ENCODE peak calls at places on chromosomes 5 and 9, in seven cellular contexts. J, A, Q, D, S, W and K are unnamed samples.
A peak's percentile ranks its signal among the peaks of the same experiment; 100 is the strongest.

GRCh38 chr9:126857261-126857960 is 3.0 kb upstream of the ZBTB34 start:
- DNase-seq in S (peak; percentile 14), Q (no peak), W (no peak), A (no peak), D (no peak), J (no peak), K (peak; percentile 42)

GRCh38 chr9:121884057-121884512 is 209.0 kb downstream of the TTLL11 start:
- DNase-seq in A (no peak), S (no peak), D (no peak), J (no peak), Q (peak; percentile 93), W (no peak), K (no peak)

GRCh38 chr9:123586140-123586735 is 230.2 kb downstream of the CRB2 start:
- DNase-seq in D (peak; percentile 52), A (no peak), S (no peak), J (no peak), W (no peak), Q (no peak), K (no peak)

GRCh38 chr5:86329318-86329717 is 288.4 kb upstream of the COX7C start:
- DNase-seq in W (no peak), S (no peak), Q (no peak), J (no peak), A (no peak), D (no peak), K (no peak)

GRCh38 chr9:1018121-1018520 is 32.0 kb upstream of the DMRT2 start:
- DNase-seq in W (no peak), D (no peak), Q (no peak), S (peak; percentile 60), J (peak; percentile 22), A (peak; percentile 13), K (no peak)

GRCh38 chr9:107039546-107039945 is 176.6 kb downstream of the ZNF462 start:
- DNase-seq in J (no peak), A (no peak), Q (no peak), S (no peak), W (no peak), D (no peak), K (no peak)

GRCh38 chr5:57435701-57436134 is 46.9 kb downstream of the ACTBL2 start:
- DNase-seq in S (no peak), Q (no peak), W (peak; percentile 90), J (no peak), D (no peak), A (peak; percentile 37), K (no peak)

GRCh38 chr9:94681508-94681907 is 42.2 kb upstream of the FBP1 start:
- DNase-seq in J (peak; percentile 63), A (peak; percentile 54), S (peak; percentile 81), D (peak; percentile 83), Q (peak; percentile 82), W (peak; percentile 62), K (peak; percentile 79)

GRCh38 chr9:93083592-93084470 is 12.2 kb upstream of the CARD19 start:
- DNase-seq in Q (peak; percentile 0), D (peak; percentile 54), J (no peak), W (no peak), S (no peak), A (no peak), K (no peak)

GRCh38 chr9:34405719-34406118 is 29.0 kb upstream of the MYORG start:
- DNase-seq in A (no peak), W (peak; percentile 4), S (no peak), D (no peak), J (no peak), Q (no peak), K (no peak)

GRCh38 chr5:169980418-169981053 is at the start of gene INSYN2B:
- DNase-seq in J (no peak), S (peak; percentile 50), W (peak; percentile 71), A (peak; percentile 56), D (peak; percentile 47), Q (peak; percentile 93), K (peak; percentile 41)
- H3K4me3 ChIP-seq in J (no peak within 1 kb of the TSS), S (no peak within 1 kb of the TSS), W (peak within 1 kb of the TSS; percentile 76), A (no peak within 1 kb of the TSS), D (peak within 1 kb of the TSS; percentile 18), Q (peak within 1 kb of the TSS; percentile 44), K (no peak within 1 kb of the TSS)

DNA sequence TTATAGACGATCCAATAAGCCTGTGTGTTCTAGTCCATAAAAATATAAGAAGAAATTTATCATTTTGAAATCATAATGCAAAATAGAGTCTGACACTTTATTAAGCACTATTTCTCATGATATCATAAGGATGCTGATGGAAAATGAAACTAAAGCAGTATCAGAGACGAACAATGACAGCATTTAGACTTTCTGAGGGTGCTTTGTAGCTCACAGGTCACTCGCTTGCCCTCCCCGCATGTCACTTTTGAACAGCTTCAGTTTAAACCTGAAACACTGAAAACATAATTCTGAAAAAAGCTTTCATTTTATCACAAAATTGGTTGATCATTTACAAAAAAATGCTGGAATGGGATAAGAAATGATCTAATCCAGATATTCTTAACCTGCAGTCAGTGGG is 247.1 kb downstream of the EBF1 start:
- DNase-seq in J (no peak), A (no peak), Q (no peak), D (no peak), W (no peak), S (no peak), K (no peak)
- H3K4me3 ChIP-seq in J (no peak overlapping the region), A (no peak overlapping the region), Q (no peak overlapping the region), D (no peak overlapping the region), W (no peak overlapping the region), S (no peak overlapping the region), K (no peak overlapping the region)

GRCh38 chr5:27868292-27868691 is 829.9 kb upstream of the CDH9 start:
- DNase-seq in A (no peak), W (no peak), J (no peak), S (no peak), D (no peak), Q (no peak), K (no peak)
- H3K4me3 ChIP-seq in A (no peak overlapping the region), W (no peak overlapping the region), J (no peak overlapping the region), S (no peak overlapping the region), D (no peak overlapping the region), Q (no peak overlapping the region), K (no peak overlapping the region)

GRCh38 chr5:88677943-88678779 is 204.8 kb downstream of the MEF2C start:
- DNase-seq in J (no peak), D (no peak), Q (peak; percentile 71), A (no peak), S (no peak), W (no peak), K (no peak)

GRCh38 chr5:88679638-88680037 is 203.3 kb downstream of the MEF2C start:
- DNase-seq in D (no peak), A (no peak), S (no peak), Q (peak; percentile 52), W (no peak), J (no peak), K (no peak)

GRCh38 chr5:88680253-88681132 is 202.5 kb downstream of the MEF2C start:
- DNase-seq in S (peak; percentile 81), W (no peak), J (peak; percentile 77), Q (peak; percentile 88), A (peak; percentile 24), D (peak; percentile 80), K (peak; percentile 82)

GRCh38 chr5:88677502-88677901 is 205.5 kb downstream of the MEF2C start:
- DNase-seq in S (no peak), W (no peak), D (no peak), J (no peak), A (no peak), Q (no peak), K (no peak)

GRCh38 chr5:88678780-88679491 is 204.0 kb downstream of the MEF2C start:
- DNase-seq in Q (no peak), A (no peak), S (no peak), J (no peak), D (no peak), W (no peak), K (no peak)
- H3K4me3 ChIP-seq in Q (no peak overlapping the region), A (no peak overlapping the region), S (no peak overlapping the region), J (no peak overlapping the region), D (no peak overlapping the region), W (no peak overlapping the region), K (no peak overlapping the region)

GRCh38 chr9:27497883-27498553 is 26.1 kb upstream of the IFNK start:
- DNase-seq in D (no peak), W (no peak), J (no peak), A (no peak), Q (peak; percentile 37), S (no peak), K (no peak)

GRCh38 chr9:27496134-27496504 is 28.0 kb upstream of the IFNK start:
- DNase-seq in D (no peak), J (no peak), Q (no peak), W (no peak), A (no peak), S (no peak), K (no peak)

GRCh38 chr9:27503623-27504022 is 20.5 kb upstream of the IFNK start:
- DNase-seq in W (no peak), J (no peak), Q (no peak), A (no peak), D (no peak), S (no peak), K (no peak)

GRCh38 chr9:27495480-27496133 is 28.5 kb upstream of the IFNK start:
- DNase-seq in J (no peak), W (no peak), D (no peak), A (no peak), S (no peak), Q (no peak), K (no peak)

DNA sequence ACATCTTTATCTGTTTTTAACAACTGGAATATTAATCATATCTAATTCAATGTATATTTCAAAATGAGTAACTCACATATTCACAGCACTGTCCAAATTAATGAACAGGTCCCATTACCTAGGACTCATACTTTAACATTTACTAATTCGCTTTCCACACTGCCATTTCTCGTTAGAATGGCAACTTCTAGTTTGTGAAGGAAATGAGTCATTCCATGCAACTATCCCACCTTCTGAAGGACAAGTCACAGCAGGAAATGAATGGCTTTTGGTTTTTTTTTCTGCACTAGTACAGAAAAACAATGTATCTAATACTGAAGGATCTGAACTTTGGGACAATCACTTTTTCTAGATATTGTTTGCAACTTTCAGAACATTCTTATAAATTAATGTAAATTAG is 24.6 kb upstream of the IFNK start:
- DNase-seq in W (no peak), J (no peak), S (no peak), A (no peak), D (no peak), Q (no peak), K (no peak)
- H3K4me3 ChIP-seq in W (no peak overlapping the region), J (no peak overlapping the region), S (no peak overlapping the region), A (no peak overlapping the region), D (no peak overlapping the region), Q (no peak overlapping the region), K (no peak overlapping the region)

GRCh38 chr5:74334434-74335364 is 305.8 kb downstream of the ENC1 start:
- DNase-seq in D (no peak), W (no peak), J (no peak), Q (no peak), S (no peak), A (no peak), K (no peak)
- H3K4me3 ChIP-seq in D (no peak overlapping the region), W (no peak overlapping the region), J (no peak overlapping the region), Q (no peak overlapping the region), S (no peak overlapping the region), A (no peak overlapping the region), K (no peak overlapping the region)